ENCODE peak calls at places on chromosomes 11 and 22, in four cellular contexts. O is NCI-H2081 treated with DMSO at 0.1 percent for 48 hours, R is ELR, E is RWPE2. X is an unnamed sample.

GRCh38 chr11:68641880-68642279 is 42.5 kb upstream of the GAL start:
- DNase-seq in O (no peak), R (no peak), E (no peak), X (no peak)

GRCh38 chr22:38427940-38428339 is 27.1 kb downstream of the KCNJ4 start:
- DNase-seq in O (no peak), R (no peak), E (no peak), X (no peak)

GRCh38 chr11:127471662-127472061 is 471.1 kb upstream of the KIRREL3 start:
- DNase-seq in O (no peak), R (peak), E (no peak), X (no peak)

GRCh38 chr11:66966351-66966750 is 8.2 kb upstream of the PC start:
- DNase-seq in O (no peak), R (no peak), E (no peak), X (no peak)

GRCh38 chr11:86291466-86292262 is 10.4 kb upstream of the HIKESHI start:
- DNase-seq in O (no peak), R (peak), E (no peak), X (peak)

GRCh38 chr22:23626286-23626975 is 5.7 kb downstream of the DRICH1 start:
- DNase-seq in O (no peak), R (no peak), E (no peak), X (no peak)

GRCh38 chr22:28015676-28016601 is 96.9 kb upstream of the PITPNB start:
- DNase-seq in O (no peak), R (no peak), E (peak), X (no peak)

GRCh38 chr11:128669491-128669890 is 24.4 kb upstream of the FLI1 start:
- DNase-seq in O (no peak), R (peak), E (no peak), X (no peak)

GRCh38 chr11:27963370-27963769 is 144.6 kb downstream of the KIF18A start:
- DNase-seq in O (no peak), R (no peak), E (no peak), X (no peak)

GRCh38 chr22:19082101-19082500 is 40.1 kb downstream of the DGCR2 start:
- DNase-seq in O (no peak), R (no peak), E (no peak), X (no peak)

GRCh38 chr11:2517016-2517385 is 72.2 kb downstream of the KCNQ1 start:
- DNase-seq in O (no peak), R (no peak), E (no peak), X (peak)

GRCh38 chr11:107661656-107662055 is 50.2 kb downstream of the SLN start:
- DNase-seq in O (no peak), R (no peak), E (no peak), X (no peak)

GRCh38 chr11:46066335-46066734 is 54.9 kb downstream of the PHF21A start:
- DNase-seq in O (no peak), R (no peak), E (no peak), X (no peak)

GRCh38 chr22:40588726-40589125 is 47.8 kb downstream of the MRTFA start:
- DNase-seq in O (no peak), R (peak), E (peak), X (no peak)

GRCh38 chr11:107591098-107591445 is at the start of gene ELMOD1:
- DNase-seq in O (no peak), R (peak), E (peak), X (peak)

GRCh38 chr11:2988361-2988762 is 3.8 kb downstream of the NAP1L4 start:
- DNase-seq in O (no peak), R (no peak), E (no peak), X (no peak)

GRCh38 chr11:93849751-93850584 is 450 bp downstream of the VSTM5 start:
- DNase-seq in O (no peak), R (peak), E (no peak), X (peak)

GRCh38 chr11:7931168-7931567 is at the start of gene OR10A6:
- DNase-seq in O (no peak), R (no peak), E (no peak), X (no peak)

X was measured in colonic mucosa.